ENCODE peak calls at places on chromosomes 12 and 14, in five cellular contexts. A, V, I, Y and K are unnamed samples.

GRCh38 chr12:6551063-6551461 is 4.8 kb downstream of the IFFO1 start:
- DNase-seq in V (peak; percentile 86), I (peak; percentile 37), A (no peak), Y (no peak), K (no peak)

GRCh38 chr12:31591308-31591901 is 469 bp upstream of the DENND5B start:
- DNase-seq in V (no peak), A (no peak), Y (peak; percentile 78), I (peak; percentile 59), K (no peak)

GRCh38 chr12:807041-807717 is 54.8 kb downstream of the WNK1 start:
- DNase-seq in I (no peak), A (no peak), V (no peak), Y (no peak), K (no peak)

GRCh38 chr14:100731846-100732765 is 5.4 kb downstream of the DLK1 start:
- DNase-seq in Y (no peak), I (no peak), V (peak; percentile 58), A (no peak), K (no peak)

GRCh38 chr12:3336606-3337311 is 154.2 kb upstream of the PRMT8 start:
- DNase-seq in A (no peak), Y (no peak), V (peak; percentile 41), I (peak; percentile 53), K (peak; percentile 90)

GRCh38 chr14:77230914-77231313 is 40.1 kb downstream of the NGB start:
- DNase-seq in Y (no peak), A (no peak), I (no peak), V (no peak), K (no peak)

GRCh38 chr12:51428256-51428655 is 3.6 kb downstream of the SLC4A8 start:
- DNase-seq in A (no peak), V (no peak), I (no peak), Y (no peak), K (no peak)

GRCh38 chr14:58426819-58427288 is 477 bp downstream of the TIMM9 start:
- DNase-seq in I (peak; percentile 55), A (peak; percentile 24), V (peak; percentile 90), Y (no peak), K (peak; percentile 73)

GRCh38 chr14:32588448-32589320 is 259.6 kb downstream of the AKAP6 start:
- DNase-seq in A (no peak), Y (peak; percentile 32), V (no peak), I (no peak), K (peak; percentile 2)

GRCh38 chr12:118237908-118238307 is 102.0 kb downstream of the PEBP1 start:
- DNase-seq in Y (peak; percentile 16), A (no peak), I (no peak), V (no peak), K (no peak)

GRCh38 chr12:92556622-92557421 is 146.0 kb upstream of the PLEKHG7 start:
- DNase-seq in I (no peak), A (no peak), Y (no peak), V (no peak), K (no peak)

GRCh38 chr12:31589582-31589895 is 1.4 kb downstream of the DENND5B start:
- DNase-seq in V (peak; percentile 89), Y (no peak), A (no peak), I (no peak), K (no peak)

GRCh38 chr14:92800012-92800411 is 5.9 kb downstream of the GOLGA5 start:
- DNase-seq in Y (no peak), V (no peak), I (no peak), A (no peak), K (no peak)

GRCh38 chr14:29637406-29637805 is 290.2 kb downstream of the PRKD1 start:
- DNase-seq in A (no peak), Y (no peak), I (peak; percentile 12), V (no peak), K (no peak)

GRCh38 chr12:26623136-26623535 is 209.9 kb downstream of the ITPR2 start:
- DNase-seq in V (no peak), Y (no peak), I (no peak), A (no peak), K (no peak)

GRCh38 chr12:12585115-12585862 is 22.6 kb upstream of the DUSP16 start:
- DNase-seq in Y (no peak), I (no peak), V (no peak), A (no peak), K (no peak)

GRCh38 chr12:57110189-57111045 is 745 bp downstream of the STAT6 start:
- DNase-seq in A (peak; percentile 72), V (peak; percentile 93), Y (peak; percentile 59), I (peak; percentile 10), K (no peak)

GRCh38 chr12:132154941-132155770 is 10.9 kb downstream of the NOC4L start:
- DNase-seq in I (no peak), Y (no peak), V (peak; percentile 76), A (peak; percentile 9), K (no peak)

GRCh38 chr14:92607702-92608429 is 94.3 kb downstream of the RIN3 start:
- DNase-seq in A (no peak), I (no peak), V (no peak), Y (no peak), K (no peak)

GRCh38 chr12:24661657-24662096 is 287.2 kb downstream of the BCAT1 start:
- DNase-seq in I (no peak), V (no peak), Y (no peak), A (no peak), K (no peak)

GRCh38 chr12:92654929-92655328 is 47.9 kb upstream of the PLEKHG7 start:
- DNase-seq in Y (no peak), I (no peak), A (no peak), V (no peak), K (no peak)

GRCh38 chr14:95518045-95518751 is 1.7 kb upstream of the SYNE3 start:
- DNase-seq in A (no peak), V (peak; percentile 58), Y (no peak), I (no peak), K (no peak)

GRCh38 chr12:54388214-54389138 is 3.9 kb upstream of the ZNF385A start:
- DNase-seq in A (no peak), V (peak; percentile 44), Y (no peak), I (no peak), K (peak; percentile 88)

GRCh38 chr12:52903855-52904508 is 894 bp downstream of the KRT8 start:
- DNase-seq in V (no peak), A (no peak), I (no peak), Y (peak; percentile 76), K (peak; percentile 76)

GRCh38 chr12:133080051-133080618 is 588 bp upstream of the ZNF140 start:
- DNase-seq in A (peak; percentile 94), I (peak; percentile 98), Y (peak; percentile 98), V (peak; percentile 98), K (peak; percentile 98)

GRCh38 chr12:16691624-16692023 is 85.7 kb upstream of the LMO3 start:
- DNase-seq in Y (no peak), I (no peak), V (no peak), A (no peak), K (no peak)

GRCh38 chr12:52349196-52349595 is 18.1 kb downstream of the KRT85 start:
- DNase-seq in Y (no peak), V (no peak), I (no peak), A (no peak), K (peak; percentile 38)

GRCh38 chr14:66624319-66624937 is 116.5 kb downstream of the GPHN start:
- DNase-seq in Y (peak; percentile 68), V (no peak), I (no peak), A (no peak), K (peak; percentile 59)

GRCh38 chr14:104977008-104977680 is 1.0 kb downstream of the AHNAK2 start:
- DNase-seq in Y (no peak), V (peak; percentile 75), A (no peak), I (no peak), K (no peak)